ENCODE peak calls at places on chromosomes 12 and 14, in six cellular contexts. One of them, this sample, is unnamed.

GRCh38 chr14:23450376-23450775 is 14.9 kb upstream of the MYH7 start:
- DNase-seq in stomach: no peak
- DNase-seq in stimulated activated CD8-positive, alpha-beta memory T cell treated with anti-CD3 and anti-CD28 coated beads, Interleukin-4, amount 100 ng/mL, for 24 hours: no peak
- DNase-seq in activated naive CD4-positive, alpha-beta T cell treated with Interleukin-2 at 50 U/mL for 16 hours: no peak
- DNase-seq in left ventricle myocardium inferior: no peak
- DNase-seq in right cardiac atrium: no peak
- DNase-seq in this sample: no peak

GRCh38 chr12:89134213-89134770 is 218.0 kb downstream of the DUSP6 start:
- DNase-seq in stomach: peak
- DNase-seq in stimulated activated CD8-positive, alpha-beta memory T cell treated with anti-CD3 and anti-CD28 coated beads, Interleukin-4, amount 100 ng/mL, for 24 hours: no peak
- DNase-seq in activated naive CD4-positive, alpha-beta T cell treated with Interleukin-2 at 50 U/mL for 16 hours: no peak
- DNase-seq in left ventricle myocardium inferior: no peak
- DNase-seq in right cardiac atrium: no peak
- DNase-seq in this sample: no peak

GRCh38 chr12:88553941-88554658 is 26.2 kb downstream of the KITLG start:
- DNase-seq in stomach: no peak
- DNase-seq in stimulated activated CD8-positive, alpha-beta memory T cell treated with anti-CD3 and anti-CD28 coated beads, Interleukin-4, amount 100 ng/mL, for 24 hours: no peak
- DNase-seq in activated naive CD4-positive, alpha-beta T cell treated with Interleukin-2 at 50 U/mL for 16 hours: no peak
- DNase-seq in left ventricle myocardium inferior: no peak
- DNase-seq in right cardiac atrium: no peak
- DNase-seq in this sample: no peak

GRCh38 chr12:127809236-127809635 is 457.7 kb upstream of the TMEM132C start:
- DNase-seq in stomach: no peak
- DNase-seq in stimulated activated CD8-positive, alpha-beta memory T cell treated with anti-CD3 and anti-CD28 coated beads, Interleukin-4, amount 100 ng/mL, for 24 hours: no peak
- DNase-seq in activated naive CD4-positive, alpha-beta T cell treated with Interleukin-2 at 50 U/mL for 16 hours: no peak
- DNase-seq in left ventricle myocardium inferior: no peak
- DNase-seq in right cardiac atrium: no peak
- DNase-seq in this sample: no peak

GRCh38 chr12:114673169-114673833 is 10.7 kb downstream of the TBX3 start:
- DNase-seq in stomach: no peak
- DNase-seq in stimulated activated CD8-positive, alpha-beta memory T cell treated with anti-CD3 and anti-CD28 coated beads, Interleukin-4, amount 100 ng/mL, for 24 hours: no peak
- DNase-seq in activated naive CD4-positive, alpha-beta T cell treated with Interleukin-2 at 50 U/mL for 16 hours: no peak
- DNase-seq in left ventricle myocardium inferior: no peak
- DNase-seq in right cardiac atrium: no peak
- DNase-seq in this sample: no peak

GRCh38 chr14:35814371-35815005 is 5.4 kb upstream of the RALGAPA1 start:
- DNase-seq in stomach: peak
- DNase-seq in stimulated activated CD8-positive, alpha-beta memory T cell treated with anti-CD3 and anti-CD28 coated beads, Interleukin-4, amount 100 ng/mL, for 24 hours: peak
- DNase-seq in activated naive CD4-positive, alpha-beta T cell treated with Interleukin-2 at 50 U/mL for 16 hours: peak
- DNase-seq in left ventricle myocardium inferior: no peak
- DNase-seq in right cardiac atrium: peak
- DNase-seq in this sample: peak

GRCh38 chr12:68833508-68833907 is 25.5 kb downstream of the MDM2 start:
- DNase-seq in stomach: no peak
- DNase-seq in stimulated activated CD8-positive, alpha-beta memory T cell treated with anti-CD3 and anti-CD28 coated beads, Interleukin-4, amount 100 ng/mL, for 24 hours: no peak
- DNase-seq in activated naive CD4-positive, alpha-beta T cell treated with Interleukin-2 at 50 U/mL for 16 hours: no peak
- DNase-seq in left ventricle myocardium inferior: no peak
- DNase-seq in right cardiac atrium: no peak
- DNase-seq in this sample: no peak

GRCh38 chr12:57837779-57838562 is 8.6 kb downstream of the CTDSP2 start:
- DNase-seq in stomach: no peak
- DNase-seq in stimulated activated CD8-positive, alpha-beta memory T cell treated with anti-CD3 and anti-CD28 coated beads, Interleukin-4, amount 100 ng/mL, for 24 hours: no peak
- DNase-seq in activated naive CD4-positive, alpha-beta T cell treated with Interleukin-2 at 50 U/mL for 16 hours: no peak
- DNase-seq in left ventricle myocardium inferior: peak
- DNase-seq in right cardiac atrium: peak
- DNase-seq in this sample: no peak

GRCh38 chr14:103427485-103428443 is 42.5 kb downstream of the MARK3 start:
- DNase-seq in stomach: no peak
- DNase-seq in stimulated activated CD8-positive, alpha-beta memory T cell treated with anti-CD3 and anti-CD28 coated beads, Interleukin-4, amount 100 ng/mL, for 24 hours: no peak
- DNase-seq in activated naive CD4-positive, alpha-beta T cell treated with Interleukin-2 at 50 U/mL for 16 hours: peak
- DNase-seq in left ventricle myocardium inferior: no peak
- DNase-seq in right cardiac atrium: no peak
- DNase-seq in this sample: peak

GRCh38 chr14:99579077-99579836 is 24.8 kb downstream of the CCDC85C start:
- DNase-seq in stomach: peak
- DNase-seq in stimulated activated CD8-positive, alpha-beta memory T cell treated with anti-CD3 and anti-CD28 coated beads, Interleukin-4, amount 100 ng/mL, for 24 hours: no peak
- DNase-seq in activated naive CD4-positive, alpha-beta T cell treated with Interleukin-2 at 50 U/mL for 16 hours: no peak
- DNase-seq in left ventricle myocardium inferior: no peak
- DNase-seq in right cardiac atrium: no peak
- DNase-seq in this sample: no peak

GRCh38 chr14:105853907-105854599 is 327.7 kb downstream of the TMEM121 start:
- DNase-seq in stomach: no peak
- DNase-seq in stimulated activated CD8-positive, alpha-beta memory T cell treated with anti-CD3 and anti-CD28 coated beads, Interleukin-4, amount 100 ng/mL, for 24 hours: no peak
- DNase-seq in activated naive CD4-positive, alpha-beta T cell treated with Interleukin-2 at 50 U/mL for 16 hours: no peak
- DNase-seq in left ventricle myocardium inferior: peak
- DNase-seq in right cardiac atrium: no peak
- DNase-seq in this sample: peak

GRCh38 chr12:92765871-92766270 is 63.1 kb downstream of the PLEKHG7 start:
- DNase-seq in stomach: no peak
- DNase-seq in stimulated activated CD8-positive, alpha-beta memory T cell treated with anti-CD3 and anti-CD28 coated beads, Interleukin-4, amount 100 ng/mL, for 24 hours: no peak
- DNase-seq in activated naive CD4-positive, alpha-beta T cell treated with Interleukin-2 at 50 U/mL for 16 hours: no peak
- DNase-seq in left ventricle myocardium inferior: no peak
- DNase-seq in right cardiac atrium: no peak
- DNase-seq in this sample: no peak

GRCh38 chr12:88784166-88784565 is 203.9 kb upstream of the KITLG start:
- DNase-seq in stomach: no peak
- DNase-seq in stimulated activated CD8-positive, alpha-beta memory T cell treated with anti-CD3 and anti-CD28 coated beads, Interleukin-4, amount 100 ng/mL, for 24 hours: no peak
- DNase-seq in activated naive CD4-positive, alpha-beta T cell treated with Interleukin-2 at 50 U/mL for 16 hours: no peak
- DNase-seq in left ventricle myocardium inferior: no peak
- DNase-seq in right cardiac atrium: no peak
- DNase-seq in this sample: no peak

GRCh38 chr12:52280319-52280795 is 5.9 kb downstream of the KRT86 start:
- DNase-seq in stomach: peak
- DNase-seq in stimulated activated CD8-positive, alpha-beta memory T cell treated with anti-CD3 and anti-CD28 coated beads, Interleukin-4, amount 100 ng/mL, for 24 hours: no peak
- DNase-seq in activated naive CD4-positive, alpha-beta T cell treated with Interleukin-2 at 50 U/mL for 16 hours: no peak
- DNase-seq in left ventricle myocardium inferior: no peak
- DNase-seq in right cardiac atrium: peak
- DNase-seq in this sample: no peak